ENCODE peak calls at places on chromosomes 11 and 22, in four cellular contexts. A is T-helper 9 cell; F is activated CD4-positive, alpha-beta T cell treated with anti-CD3 and anti-CD28 coated beads for 24 hours; J is activated T-cell treated with anti-CD3 and anti-CD28 coated beads for 1 hour. C is an unnamed sample.

GRCh38 chr22:38214248-38215056 is 12.7 kb downstream of the MAFF start:
- DNase-seq in A (peak), F (peak), J (peak), C (peak)

GRCh38 chr11:105046898-105047579 is 1.9 kb upstream of the CARD16 start:
- DNase-seq in A (no peak), F (no peak), J (no peak), C (no peak)

GRCh38 chr11:92739020-92739419 is 230.4 kb upstream of the MTNR1B start:
- DNase-seq in A (no peak), F (no peak), J (no peak), C (no peak)

GRCh38 chr11:106249857-106250256 is 172.4 kb downstream of the AASDHPPT start:
- DNase-seq in A (no peak), F (no peak), J (no peak), C (no peak)

GRCh38 chr11:120752668-120753067 is 241.1 kb downstream of the GRIK4 start:
- DNase-seq in A (no peak), F (no peak), J (no peak), C (no peak)

GRCh38 chr11:20417771-20418170 is 30.3 kb downstream of the PRMT3 start:
- DNase-seq in A (no peak), F (no peak), J (no peak), C (no peak)

GRCh38 chr11:8794677-8795103 is 112.1 kb downstream of the RPL27A start:
- DNase-seq in A (no peak), F (no peak), J (no peak), C (no peak)

GRCh38 chr11:35006389-35007128 is 90.1 kb downstream of the PDHX start:
- DNase-seq in A (no peak), F (no peak), J (no peak), C (no peak)

GRCh38 chr11:19394525-19395016 is 153.8 kb upstream of the E2F8 start:
- DNase-seq in A (no peak), F (no peak), J (no peak), C (no peak)

GRCh38 chr22:20869234-20869633 is 10.4 kb downstream of the SNAP29 start:
- DNase-seq in A (no peak), F (no peak), J (no peak), C (no peak)

GRCh38 chr22:28710112-28710888 is 30.7 kb upstream of the TTC28 start:
- DNase-seq in A (no peak), F (no peak), J (no peak), C (no peak)

GRCh38 chr11:72189448-72190250 is 2.3 kb upstream of the FOLR1 start:
- DNase-seq in A (no peak), F (no peak), J (no peak), C (no peak)

GRCh38 chr22:43006753-43007152 is 8.2 kb downstream of the PACSIN2 start:
- DNase-seq in A (no peak), F (no peak), J (no peak), C (no peak)

GRCh38 chr11:7422544-7423331 is 62.6 kb upstream of the OLFML1 start:
- DNase-seq in A (no peak), F (no peak), J (no peak), C (no peak)

GRCh38 chr11:10155793-10156490 is 138.1 kb downstream of the SBF2 start:
- DNase-seq in A (no peak), F (no peak), J (no peak), C (no peak)

GRCh38 chr11:129593098-129593497 is 217.4 kb downstream of the BARX2 start:
- DNase-seq in A (no peak), F (no peak), J (no peak), C (no peak)

GRCh38 chr11:75790986-75791385 is 22.4 kb downstream of the DGAT2 start:
- DNase-seq in A (no peak), F (no peak), J (no peak), C (no peak)

GRCh38 chr22:35629406-35630234 is 12.5 kb upstream of the MB start:
- DNase-seq in A (no peak), F (no peak), J (no peak), C (no peak)

GRCh38 chr11:118157186-118157895 is 4.7 kb upstream of the SCN4B start:
- DNase-seq in A (no peak), F (no peak), J (no peak), C (no peak)

GRCh38 chr22:35835998-35836691 is 118.5 kb downstream of the APOL5 start:
- DNase-seq in A (no peak), F (no peak), J (no peak), C (no peak)

GRCh38 chr11:14554959-14555358 is 34.8 kb upstream of the PSMA1 start:
- DNase-seq in A (no peak), F (no peak), J (no peak), C (no peak)